ENCODE peak calls at places on chromosomes 7 and 10, in ten cellular contexts. I is AG10803, S is IMR-90, H is A673, J is A549, Z is astrocyte of the spinal cord, W is HFF-Myc, E is left ventricle myocardium inferior, D is coronary artery, O is spleen. M is an unnamed sample.
A peak's percentile ranks its signal among the peaks of the same experiment; 100 is the strongest.

GRCh38 chr7:40700653-40701475 is 566.1 kb downstream of the SUGCT start:
- DNase-seq in W (no peak), H (peak; percentile 75), Z (peak; percentile 29), S (peak; percentile 23), D (no peak), E (no peak), J (no peak), O (no peak), I (peak; percentile 71), M (peak; percentile 81)

GRCh38 chr10:28951484-28951883 is 274.2 kb downstream of the BAMBI start:
- DNase-seq in E (no peak), D (no peak), J (no peak), I (no peak), Z (no peak), O (no peak), S (no peak), H (no peak), W (no peak), M (no peak)

GRCh38 chr7:114047889-114048288 is 129.1 kb upstream of the PPP1R3A start:
- DNase-seq in Z (peak; percentile 52), D (no peak), W (no peak), J (peak; percentile 1), E (no peak), O (no peak), H (no peak), S (peak; percentile 69), I (peak; percentile 65), M (peak; percentile 70)

GRCh38 chr10:48533951-48534720 is 70.7 kb downstream of the ARHGAP22 start:
- DNase-seq in J (no peak), O (peak; percentile 46), Z (peak; percentile 54), S (no peak), H (no peak), W (no peak), D (peak; percentile 45), I (peak; percentile 80), E (no peak), M (peak; percentile 11)

GRCh38 chr7:20797174-20798080 is 10.7 kb upstream of the SP8 start:
- DNase-seq in O (no peak), S (no peak), W (no peak), I (no peak), Z (no peak), H (no peak), J (peak; percentile 39), E (no peak), D (no peak), M (no peak)

GRCh38 chr10:109914966-109915365 is 8.3 kb downstream of the XPNPEP1 start:
- DNase-seq in H (peak; percentile 36), E (no peak), S (peak; percentile 96), W (no peak), O (no peak), I (peak; percentile 83), D (no peak), J (peak; percentile 47), Z (peak; percentile 92), M (peak; percentile 73)

GRCh38 chr10:9311702-9312499 is 1257.4 kb downstream of the GATA3 start:
- DNase-seq in H (no peak), Z (no peak), S (no peak), I (no peak), E (no peak), O (no peak), J (no peak), D (no peak), W (no peak), M (no peak)

GRCh38 chr10:79222186-79222585 is 125.1 kb upstream of the PPIF start:
- DNase-seq in J (no peak), I (no peak), W (no peak), D (no peak), O (no peak), Z (no peak), S (no peak), E (no peak), H (no peak), M (no peak)

GRCh38 chr10:131820626-131821025 is 80.2 kb upstream of the PPP2R2D start:
- DNase-seq in S (no peak), O (no peak), D (peak; percentile 21), W (no peak), I (no peak), J (no peak), H (no peak), Z (no peak), E (no peak), M (no peak)

GRCh38 chr10:131817866-131818509 is 82.8 kb upstream of the PPP2R2D start:
- DNase-seq in D (peak; percentile 22), I (no peak), E (no peak), O (no peak), H (no peak), W (no peak), S (no peak), Z (no peak), J (no peak), M (no peak)

GRCh38 chr10:131816941-131817700 is 83.7 kb upstream of the PPP2R2D start:
- DNase-seq in Z (no peak), S (no peak), E (no peak), I (no peak), W (no peak), H (no peak), J (no peak), D (peak; percentile 53), O (no peak), M (no peak)

GRCh38 chr10:131819241-131820072 is 81.4 kb upstream of the PPP2R2D start:
- DNase-seq in J (no peak), S (no peak), W (no peak), H (no peak), O (no peak), D (peak; percentile 64), E (no peak), Z (no peak), I (no peak), M (no peak)

DNA sequence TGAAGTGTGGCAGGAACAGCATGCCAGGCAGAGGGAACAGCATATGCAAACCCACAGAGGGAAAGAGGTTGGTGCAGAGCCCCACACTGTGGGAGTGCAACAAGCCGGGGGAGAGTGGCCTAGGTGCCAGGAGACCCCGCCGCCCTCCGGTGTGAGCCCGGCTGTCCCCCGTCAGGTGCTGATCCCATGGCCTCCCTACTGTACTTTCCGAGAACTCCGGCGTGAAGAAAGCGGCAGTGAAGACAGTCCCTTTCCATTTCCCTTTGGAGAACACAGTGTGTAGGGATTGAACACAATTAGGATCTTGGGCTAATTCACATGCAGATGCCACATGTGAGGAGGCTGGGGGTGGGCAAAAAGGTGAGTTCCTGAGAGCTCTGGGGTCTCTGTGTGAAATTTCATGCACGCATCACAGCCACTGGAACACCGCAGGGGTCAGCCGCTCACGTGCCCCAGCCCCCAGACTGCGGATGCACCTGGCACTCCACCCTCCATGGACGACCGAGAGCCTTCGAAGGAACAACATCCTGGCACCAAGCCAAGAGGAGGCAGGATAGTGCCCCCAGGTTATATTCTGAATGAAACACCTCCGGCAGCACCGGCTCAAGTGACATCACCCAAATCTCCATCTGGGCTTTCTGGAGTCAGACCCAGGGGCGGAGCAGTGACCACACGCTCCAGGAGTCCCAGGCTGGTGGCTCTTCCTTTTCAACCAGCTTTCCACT is 82.1 kb upstream of the PPP2R2D start:
- DNase-seq in H (no peak), Z (no peak), E (no peak), S (no peak), O (no peak), W (no peak), J (no peak), D (no peak), I (no peak), M (no peak)
- H3K4me3 ChIP-seq in H (no peak overlapping the region), Z (no peak overlapping the region), E (no peak overlapping the region), S (no peak overlapping the region), O (no peak overlapping the region), W (no peak overlapping the region), J (no peak overlapping the region), D (no peak overlapping the region), I (no peak overlapping the region), M (no peak overlapping the region)

DNA sequence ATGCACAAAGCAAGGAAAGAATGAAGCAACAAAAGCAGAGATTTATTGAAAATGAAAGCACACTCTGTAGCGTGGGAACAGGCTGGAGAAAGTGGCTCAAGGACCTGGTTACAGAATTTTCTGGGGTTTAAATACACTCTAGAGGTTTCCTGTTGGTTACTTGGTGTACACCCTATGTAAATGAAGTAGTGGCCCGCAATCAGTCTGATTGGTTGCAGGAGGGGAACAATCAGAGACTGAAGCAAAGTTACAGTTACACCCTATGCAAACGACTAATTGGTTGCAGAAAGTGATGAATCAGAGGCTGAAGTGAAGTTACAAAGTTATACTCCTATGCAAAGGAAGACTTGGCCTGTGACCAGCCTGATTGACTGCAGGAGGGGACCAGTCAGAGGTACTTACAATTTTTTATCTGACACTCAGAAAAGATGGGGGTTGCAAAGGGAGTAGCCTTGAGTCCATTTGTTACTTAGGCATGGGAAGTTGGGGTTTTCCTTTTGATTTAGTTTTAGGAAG is 3.6 kb upstream of the MTPN start:
- DNase-seq in D (no peak), H (peak; percentile 93), W (peak; percentile 66), J (no peak), O (no peak), Z (peak; percentile 59), I (peak; percentile 74), S (peak; percentile 39), E (no peak), M (peak; percentile 57)
- H3K4me3 ChIP-seq in D (peak overlapping the region; percentile 24), H (peak overlapping the region; percentile 38), W (no peak overlapping the region), J (no peak overlapping the region), O (peak overlapping the region; percentile 59), Z (no peak overlapping the region), I (peak overlapping the region; percentile 33), S (no peak overlapping the region), E (peak overlapping the region; percentile 14), M (peak overlapping the region; percentile 28)

DNA sequence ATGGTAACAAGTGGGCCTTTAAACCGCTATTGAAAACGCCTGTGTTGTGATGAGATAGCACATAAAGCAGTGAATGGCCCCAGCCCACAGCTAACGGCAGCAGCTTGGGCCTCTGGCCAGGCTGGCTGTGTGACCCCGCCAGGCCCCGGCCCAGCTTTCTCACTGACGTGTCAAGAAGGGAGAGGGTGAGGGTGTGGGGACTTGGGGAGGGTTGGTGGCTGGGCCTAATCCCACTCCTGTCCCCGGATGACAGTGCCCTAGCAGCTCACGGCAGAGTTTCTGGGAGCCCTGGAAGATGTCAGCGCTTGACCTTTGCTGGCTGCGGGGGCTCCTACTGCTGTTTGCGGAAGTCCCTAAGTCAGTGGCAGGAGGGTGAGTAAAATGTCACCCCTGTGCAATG is 88.9 kb upstream of the SHH start:
- DNase-seq in Z (no peak), J (no peak), H (no peak), S (no peak), W (no peak), E (no peak), D (no peak), O (peak; percentile 52), I (no peak), M (no peak)
- H3K4me3 ChIP-seq in Z (no peak overlapping the region), J (no peak overlapping the region), H (no peak overlapping the region), S (no peak overlapping the region), W (no peak overlapping the region), E (no peak overlapping the region), D (no peak overlapping the region), O (no peak overlapping the region), I (no peak overlapping the region), M (no peak overlapping the region)

GRCh38 chr10:75109459-75109778 is 2.0 kb upstream of the SAMD8 start:
- DNase-seq in W (no peak), D (no peak), Z (no peak), E (no peak), O (no peak), I (no peak), H (no peak), J (no peak), S (no peak), M (no peak)

GRCh38 chr10:75111906-75112703 is 649 bp downstream of the SAMD8 start:
- DNase-seq in I (peak; percentile 51), W (no peak), D (peak; percentile 86), S (peak; percentile 50), J (peak; percentile 72), E (no peak), H (peak; percentile 68), O (peak; percentile 91), Z (peak; percentile 60), M (no peak)

GRCh38 chr10:75111367-75111905 is at the start of gene SAMD8:
- DNase-seq in H (peak; percentile 98), I (peak; percentile 95), W (peak; percentile 75), E (peak; percentile 97), D (peak; percentile 98), S (peak; percentile 95), O (peak; percentile 99), Z (peak; percentile 97), J (no peak), M (peak; percentile 71)

GRCh38 chr10:75108684-75109458 is 2.6 kb upstream of the SAMD8 start:
- DNase-seq in S (no peak), Z (no peak), J (peak; percentile 89), O (no peak), I (peak; percentile 9), E (no peak), H (peak; percentile 39), W (no peak), D (no peak), M (no peak)

GRCh38 chr10:75110006-75110632 is 1.3 kb upstream of the SAMD8 start:
- DNase-seq in S (no peak), O (no peak), D (no peak), E (no peak), J (no peak), H (no peak), Z (no peak), I (no peak), W (no peak), M (no peak)
- H3K4me3 ChIP-seq in S (no peak overlapping the region), O (peak overlapping the region; percentile 89), D (no peak overlapping the region), E (peak overlapping the region; percentile 94), J (no peak overlapping the region), H (peak overlapping the region; percentile 98), Z (no peak overlapping the region), I (no peak overlapping the region), W (peak overlapping the region; percentile 77), M (no peak overlapping the region)

M was measured in AG09309.